ENCODE peak calls at places on chromosomes 13 and 19, in eight cellular contexts. N is GM12878, A is left lung, T is WTC11, B is astrocyte of the cerebellum, M is ovary, E is PC-9, G is kidney epithelial cell. P is an unnamed sample.

GRCh38 chr19:38805180-38805579 is 7.6 kb downstream of the LGALS4 start:
- DNase-seq in G (no peak), B (no peak), T (no peak), A (no peak), M (no peak), E (peak), N (no peak), P (peak)

GRCh38 chr19:15021286-15022007 is 27.8 kb upstream of the CASP14 start:
- DNase-seq in B (no peak), E (no peak), M (no peak), T (no peak), G (no peak), A (no peak), N (no peak), P (no peak)

GRCh38 chr13:25080773-25081172 is 15.2 kb upstream of the PABPC3 start:
- DNase-seq in G (no peak), B (no peak), N (no peak), T (no peak), M (no peak), A (no peak), E (no peak), P (no peak)

GRCh38 chr13:75547917-75548316 is 1.7 kb upstream of the UCHL3 start:
- DNase-seq in M (no peak), B (no peak), A (no peak), N (no peak), E (no peak), G (no peak), T (no peak), P (no peak)

GRCh38 chr13:40331802-40332201 is 334.6 kb downstream of the FOXO1 start:
- DNase-seq in G (no peak), T (no peak), N (no peak), M (no peak), B (no peak), A (no peak), E (no peak), P (no peak)

GRCh38 chr13:54449922-54450321 is 1421.3 kb downstream of the OLFM4 start:
- DNase-seq in M (no peak), A (no peak), B (no peak), T (no peak), N (no peak), G (no peak), E (no peak), P (no peak)

GRCh38 chr19:53546766-53547541 is 9.0 kb downstream of the ZNF331 start:
- DNase-seq in E (no peak), A (no peak), M (no peak), G (no peak), N (no peak), B (no peak), T (no peak), P (no peak)

GRCh38 chr13:52455677-52456041 is 381 bp downstream of the CKAP2 start:
- DNase-seq in A (peak), B (peak), G (no peak), T (peak), E (peak), M (peak), N (no peak), P (peak)

GRCh38 chr19:15195381-15195964 is 5.3 kb downstream of the NOTCH3 start:
- DNase-seq in G (peak), T (peak), M (no peak), A (peak), E (peak), B (no peak), N (no peak), P (peak)

GRCh38 chr19:48182434-48182833 is 12.0 kb downstream of the ZSWIM9 start:
- DNase-seq in T (peak), A (no peak), B (no peak), M (no peak), E (no peak), G (no peak), N (no peak), P (no peak)

GRCh38 chr19:17281391-17282304 is at the start of gene ANKLE1:
- DNase-seq in T (peak), M (no peak), E (no peak), B (no peak), A (no peak), G (no peak), N (peak), P (no peak)

GRCh38 chr19:17475541-17476115 is 5.3 kb downstream of the SLC27A1 start:
- DNase-seq in A (no peak), G (no peak), N (no peak), T (no peak), E (peak), M (no peak), B (peak), P (peak)

GRCh38 chr13:57418067-57418677 is 213.4 kb upstream of the PCDH17 start:
- DNase-seq in G (no peak), B (no peak), A (no peak), N (no peak), T (no peak), M (no peak), E (no peak), P (no peak)

GRCh38 chr13:88622362-88622973 is 951.3 kb downstream of the SLITRK5 start:
- DNase-seq in M (no peak), N (no peak), G (no peak), B (no peak), E (no peak), A (no peak), T (no peak), P (no peak)

GRCh38 chr19:14450168-14450874 is 17.2 kb downstream of the PKN1 start:
- DNase-seq in A (no peak), N (no peak), G (no peak), E (peak), B (no peak), M (no peak), T (peak), P (peak)

GRCh38 chr13:48562296-48563066 is 29.6 kb upstream of the RCBTB2 start:
- DNase-seq in N (peak), E (no peak), B (no peak), M (no peak), G (no peak), T (no peak), A (no peak), P (no peak)

GRCh38 chr19:45122832-45123231 is 29.9 kb downstream of the PPP1R37 start:
- DNase-seq in A (no peak), T (no peak), G (no peak), B (no peak), M (no peak), E (no peak), N (no peak), P (no peak)

GRCh38 chr13:89470901-89471300 is 1799.7 kb downstream of the SLITRK5 start:
- DNase-seq in T (no peak), N (no peak), E (no peak), M (no peak), G (no peak), A (no peak), B (no peak), P (no peak)

GRCh38 chr13:58087566-58087965 is 456.0 kb downstream of the PCDH17 start:
- DNase-seq in E (no peak), M (no peak), A (no peak), N (no peak), T (no peak), B (no peak), G (no peak), P (no peak)

GRCh38 chr19:7831452-7831851 is 1.4 kb downstream of the EVI5L start:
- DNase-seq in T (peak), E (no peak), G (no peak), M (peak), B (no peak), A (no peak), N (no peak), P (peak)

GRCh38 chr13:45215392-45216077 is 14.7 kb upstream of the KCTD4 start:
- DNase-seq in T (no peak), M (no peak), B (no peak), G (no peak), N (no peak), E (no peak), A (no peak), P (no peak)

GRCh38 chr19:8458380-8458779 is 13.6 kb downstream of the HNRNPM start:
- DNase-seq in B (no peak), E (no peak), M (no peak), T (no peak), A (peak), G (no peak), N (no peak), P (no peak)

GRCh38 chr13:37277435-37278144 is 172.1 kb upstream of the CSNK1A1L start:
- DNase-seq in G (no peak), A (no peak), M (no peak), T (no peak), E (no peak), N (no peak), B (no peak), P (peak)

GRCh38 chr19:16871870-16872269 is 16.9 kb upstream of the F2RL3 start:
- DNase-seq in A (no peak), M (no peak), G (no peak), E (no peak), T (no peak), B (no peak), N (no peak), P (no peak)

GRCh38 chr19:29596885-29597525 is 9.1 kb upstream of the POP4 start:
- DNase-seq in E (no peak), T (no peak), G (no peak), M (no peak), A (no peak), B (no peak), N (no peak), P (peak)

GRCh38 chr13:102569488-102569887 is 27.3 kb upstream of the TPP2 start:
- DNase-seq in A (no peak), B (no peak), M (no peak), T (no peak), E (no peak), N (no peak), G (no peak), P (peak)

GRCh38 chr13:31090921-31091624 is 70.6 kb downstream of the HSPH1 start:
- DNase-seq in T (no peak), B (no peak), E (no peak), N (no peak), G (no peak), A (no peak), M (no peak), P (no peak)

GRCh38 chr13:44934724-44935123 is 54.5 kb downstream of the NUFIP1 start:
- DNase-seq in A (no peak), N (peak), G (peak), B (no peak), T (no peak), E (peak), M (no peak), P (peak)

GRCh38 chr19:45863840-45864628 is at the start of gene FOXA3:
- DNase-seq in A (peak), G (no peak), E (no peak), N (no peak), B (no peak), M (no peak), T (peak), P (peak)

GRCh38 chr19:38394488-38394887 is 6.0 kb downstream of the SPRED3 start:
- DNase-seq in A (no peak), T (peak), G (no peak), M (no peak), N (no peak), B (no peak), E (no peak), P (peak)

GRCh38 chr19:51546107-51546649 is 14.7 kb upstream of the SIGLEC6 start:
- DNase-seq in E (no peak), N (no peak), T (no peak), B (no peak), G (no peak), M (no peak), A (no peak), P (no peak)

GRCh38 chr13:30895773-30896172 is 10.3 kb upstream of the MEDAG start:
- DNase-seq in G (peak), A (no peak), T (no peak), M (peak), N (no peak), B (no peak), E (peak), P (peak)

GRCh38 chr19:13796301-13797057 is 1.2 kb downstream of the ZSWIM4 start:
- DNase-seq in B (peak), T (peak), N (no peak), G (peak), E (peak), M (peak), A (peak), P (peak)

GRCh38 chr13:48727252-48728011 is 73.7 kb downstream of the CYSLTR2 start:
- DNase-seq in E (no peak), A (no peak), T (no peak), G (no peak), M (peak), B (no peak), N (no peak), P (peak)

GRCh38 chr13:36862002-36862706 is 43.1 kb downstream of the RFXAP start:
- DNase-seq in G (no peak), B (no peak), N (no peak), A (no peak), E (no peak), M (no peak), T (no peak), P (no peak)

GRCh38 chr19:43534811-43535761 is 2.1 kb downstream of the ZNF575 start:
- DNase-seq in E (no peak), M (peak), A (peak), B (peak), T (peak), N (no peak), G (no peak), P (peak)

DNA sequence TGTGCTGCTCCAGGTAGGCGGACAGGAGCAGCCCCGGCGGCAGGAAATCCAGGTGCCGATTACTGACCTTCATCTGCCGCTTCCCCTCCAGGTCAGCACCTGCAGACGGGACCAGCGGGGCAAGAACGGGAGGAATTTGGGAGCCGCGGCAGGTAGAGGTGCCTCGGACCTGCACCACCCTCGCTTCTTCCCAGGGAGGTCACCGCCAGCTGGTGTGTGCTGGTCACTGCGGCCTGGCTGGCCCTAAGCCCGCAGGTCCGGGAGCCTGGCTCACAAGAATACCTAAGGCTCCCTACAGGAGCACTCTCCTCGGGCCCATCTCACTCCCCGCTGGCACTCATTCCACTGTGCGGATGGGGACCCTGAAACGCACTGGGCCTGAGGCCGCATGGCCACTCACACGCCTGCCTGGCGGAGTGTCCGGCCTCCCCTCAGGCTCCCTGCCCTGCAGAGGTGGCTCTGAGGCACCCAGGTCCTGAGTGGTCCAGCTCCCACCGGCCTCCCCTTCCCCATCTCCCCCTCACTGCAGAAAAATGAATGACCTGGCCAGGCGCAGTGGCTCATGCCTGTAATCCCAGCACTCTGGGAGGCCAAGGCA is 4.3 kb downstream of the RNU6-9 start:
- DNase-seq in T (peak), A (no peak), G (no peak), B (no peak), N (no peak), M (no peak), E (no peak), P (no peak)
- TF ChIP-seq CTCF in T (peak), A (no peak), G (peak), B (no peak), N (no peak), M (no peak), E (peak), P (no peak)

DNA sequence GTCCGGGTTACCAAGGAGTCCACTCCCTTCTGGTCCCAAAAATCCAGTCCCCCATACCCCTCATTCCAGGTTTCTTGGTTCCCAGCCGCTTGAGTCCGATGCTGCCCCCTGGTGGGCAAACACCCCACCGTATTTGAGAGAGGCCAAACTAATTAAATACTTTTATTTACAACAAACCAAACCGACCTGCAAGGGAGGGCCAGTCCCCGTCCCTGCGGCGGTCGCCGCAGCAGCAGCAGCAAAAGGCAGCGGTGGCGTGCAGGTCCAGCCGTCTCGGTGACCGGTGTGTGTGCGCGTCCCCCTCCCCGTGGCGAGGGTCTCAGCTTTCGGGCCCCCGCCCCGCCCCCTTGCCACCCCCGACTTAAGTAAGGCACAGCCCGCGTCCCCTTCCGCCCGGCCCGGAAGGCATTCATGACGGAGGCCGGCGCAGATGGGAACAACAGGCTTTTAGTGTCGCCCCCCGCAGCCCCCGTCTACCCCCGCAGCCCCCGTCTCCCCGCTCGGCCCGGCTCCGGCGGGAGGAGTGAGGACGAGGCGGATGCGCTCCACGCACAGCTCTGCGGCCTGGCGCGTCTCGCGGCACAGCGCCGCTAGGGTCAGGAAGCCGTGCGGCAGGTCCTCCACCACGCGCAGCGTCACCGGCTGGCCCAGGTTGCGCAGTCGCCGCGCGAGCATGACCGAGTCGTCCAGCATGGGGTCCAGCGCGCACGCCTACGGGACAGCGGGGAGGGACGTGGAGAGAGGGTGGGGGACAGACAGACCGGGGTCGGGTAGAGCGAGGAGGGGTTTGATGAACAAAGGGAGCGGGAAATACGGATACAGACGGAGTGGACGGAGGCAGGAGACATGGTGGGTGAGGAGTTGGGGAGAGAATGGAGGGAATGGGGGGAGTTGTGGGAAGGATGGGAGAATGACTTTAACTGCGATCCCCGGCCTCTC is 11.5 kb upstream of the CNFN start:
- DNase-seq in B (peak), G (peak), A (peak), T (peak), N (no peak), E (peak), M (peak), P (peak)
- TF ChIP-seq CTCF in B (peak), G (peak), A (peak), T (peak), N (peak), E (peak), M (peak), P (peak)

GRCh38 chr19:56405062-56405461 is 930 bp downstream of the ZNF583 start:
- DNase-seq in N (no peak), B (no peak), G (no peak), E (no peak), M (no peak), A (no peak), T (no peak), P (no peak)

GRCh38 chr19:56404705-56405056 is 549 bp downstream of the ZNF583 start:
- DNase-seq in M (no peak), G (no peak), T (no peak), B (no peak), N (no peak), A (no peak), E (no peak), P (no peak)

GRCh38 chr19:56403261-56403660 is 871 bp upstream of the ZNF583 start:
- DNase-seq in N (no peak), E (no peak), B (no peak), M (no peak), G (no peak), A (no peak), T (no peak), P (no peak)

GRCh38 chr19:56400485-56400884 is 3.6 kb upstream of the ZNF583 start:
- DNase-seq in G (no peak), A (no peak), M (no peak), E (no peak), N (no peak), B (no peak), T (no peak), P (no peak)

DNA sequence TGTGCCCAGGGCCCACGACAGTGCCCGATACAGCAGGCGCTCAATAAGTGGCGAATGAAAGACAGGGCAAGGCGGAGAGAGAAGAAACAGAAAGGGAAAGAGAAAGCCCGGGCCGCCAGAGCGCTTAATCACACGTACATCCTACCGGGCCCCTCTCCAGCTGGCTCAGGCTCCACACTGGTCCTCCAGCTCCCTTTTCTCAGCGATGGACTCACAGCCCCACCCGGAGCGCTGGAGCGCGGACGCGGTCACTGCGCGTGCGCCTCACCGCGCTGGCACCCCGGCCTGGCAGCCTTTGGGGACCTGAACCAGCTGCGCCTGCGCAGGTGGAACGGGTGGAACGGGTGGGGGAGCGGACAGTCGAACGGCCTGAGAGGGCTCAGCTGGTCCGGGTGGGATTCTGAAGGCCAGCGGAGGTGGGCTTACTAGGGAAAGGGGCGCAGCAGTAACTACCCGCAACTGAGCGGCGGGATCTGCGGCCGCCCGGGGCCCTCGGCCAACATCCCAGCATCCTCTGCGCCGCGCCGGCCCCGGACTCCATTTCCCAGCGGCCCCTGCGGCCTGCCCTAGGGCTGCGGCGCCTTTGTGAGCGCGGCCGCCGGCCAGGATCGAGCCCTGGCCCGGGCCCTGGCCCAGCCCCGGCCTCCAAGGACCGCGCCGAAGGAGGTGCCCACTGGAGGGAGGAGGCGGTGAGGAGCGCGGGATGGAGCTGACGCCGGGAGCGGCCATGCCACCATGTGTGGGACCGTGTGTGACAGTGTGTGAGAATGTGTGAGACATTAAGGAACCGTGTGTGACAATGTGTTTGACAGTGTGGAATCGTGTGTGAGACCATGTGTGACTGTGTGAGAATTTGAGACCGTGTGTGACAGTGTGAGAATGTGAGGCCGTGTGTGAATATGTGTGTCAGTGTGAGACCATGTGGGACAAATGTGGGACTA is at the start of gene ZNF583:
- DNase-seq in N (peak), A (peak), M (peak), B (peak), E (peak), G (peak), T (peak), P (peak)
- TF ChIP-seq CTCF in N (no peak), A (no peak), M (no peak), B (no peak), E (no peak), G (no peak), T (no peak), P (no peak)

DNA sequence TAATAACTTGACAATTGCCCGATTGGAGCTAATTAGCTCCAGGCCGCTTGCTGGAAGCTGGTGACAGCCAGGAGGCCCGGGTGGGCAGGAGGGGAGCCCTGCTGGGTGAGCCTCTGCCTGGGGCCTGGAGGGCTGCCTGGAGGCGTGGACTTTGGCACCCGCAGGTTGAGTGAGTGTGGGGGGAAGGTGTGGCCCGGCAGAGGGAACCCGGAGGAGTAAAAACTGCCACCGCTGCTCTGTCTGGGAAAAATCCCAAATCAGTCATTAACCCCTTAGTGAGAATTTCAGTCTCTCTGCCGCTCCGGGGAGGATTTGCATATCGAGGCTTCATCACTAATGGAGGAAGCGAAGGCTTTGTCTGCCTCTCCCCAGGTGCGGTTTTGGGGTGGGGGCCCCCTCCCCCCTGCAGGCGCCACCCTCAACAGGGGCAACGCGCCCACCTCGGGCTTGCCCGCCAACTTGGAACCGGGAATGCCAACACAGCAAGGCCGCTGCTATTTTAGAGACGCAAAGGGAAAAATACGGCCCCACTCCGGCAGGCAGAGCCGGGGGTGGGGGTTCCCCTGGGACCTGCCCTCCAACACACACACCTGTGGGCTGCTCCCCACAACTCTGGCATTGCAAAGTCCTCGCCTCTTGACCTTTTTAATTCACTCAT is 6.2 kb downstream of the EFNA2 start:
- DNase-seq in E (no peak), G (no peak), B (no peak), A (no peak), N (no peak), M (no peak), T (no peak), P (no peak)
- TF ChIP-seq CTCF in E (no peak), G (no peak), B (no peak), A (no peak), N (no peak), M (no peak), T (no peak), P (no peak)

P was measured in fibroblast of mammary gland.